ENCODE peak calls at places on chromosomes 5 and 9, in ten cellular contexts. H, F, Y, X, E, S, K, N, W and O are unnamed samples.

GRCh38 chr5:122458278-122458872 is 146.3 kb downstream of the SNCAIP start:
- DNase-seq in H (no peak), F (no peak), X (no peak), K (no peak), Y (no peak), W (no peak), S (peak; percentile 10), E (peak; percentile 23), N (no peak), O (peak; percentile 24)

GRCh38 chr5:83718195-83718825 is 2.3 kb downstream of the HAPLN1 start:
- DNase-seq in N (peak; percentile 51), X (no peak), E (peak; percentile 81), H (no peak), S (peak; percentile 36), F (peak; percentile 38), K (peak; percentile 68), W (no peak), Y (no peak), O (peak; percentile 55)

GRCh38 chr9:132946216-132946615 is 1.8 kb upstream of the TSC1 start:
- DNase-seq in Y (no peak), N (no peak), E (no peak), S (no peak), K (no peak), H (no peak), W (no peak), F (no peak), X (no peak), O (no peak)

GRCh38 chr9:121784706-121785426 is 133.4 kb downstream of the DAB2IP start:
- DNase-seq in X (no peak), H (no peak), E (no peak), W (no peak), K (no peak), F (no peak), Y (peak; percentile 80), N (no peak), S (no peak), O (no peak)

GRCh38 chr5:53360811-53361210 is 119.6 kb upstream of the FST start:
- DNase-seq in W (no peak), Y (no peak), E (peak; percentile 86), F (peak; percentile 53), S (no peak), K (peak; percentile 36), N (no peak), H (no peak), X (no peak), O (no peak)

GRCh38 chr5:116563909-116564308 is 10.7 kb downstream of the SEMA6A start:
- DNase-seq in X (no peak), K (no peak), S (no peak), N (no peak), W (no peak), F (no peak), E (no peak), Y (no peak), H (no peak), O (no peak)

GRCh38 chr9:35816708-35817107 is 1.9 kb upstream of the HINT2 start:
- DNase-seq in S (no peak), F (no peak), H (no peak), Y (no peak), N (no peak), W (no peak), E (no peak), X (no peak), K (no peak), O (no peak)

GRCh38 chr5:94777163-94777885 is 158.9 kb downstream of the SLF1 start:
- DNase-seq in W (no peak), K (no peak), H (no peak), Y (no peak), E (peak; percentile 35), S (no peak), N (no peak), X (no peak), F (no peak), O (no peak)

GRCh38 chr5:65762234-65762633 is 40.2 kb downstream of the NLN start:
- DNase-seq in F (no peak), N (no peak), E (no peak), W (no peak), X (no peak), Y (no peak), H (no peak), S (no peak), K (no peak), O (no peak)

GRCh38 chr5:143717400-143717799 is 94.6 kb upstream of the HMHB1 start:
- DNase-seq in F (no peak), K (peak; percentile 65), W (no peak), S (no peak), Y (no peak), H (no peak), N (no peak), X (no peak), E (peak; percentile 18), O (no peak)

GRCh38 chr9:131773911-131774379 is 34.1 kb upstream of the RAPGEF1 start:
- DNase-seq in F (peak; percentile 32), X (no peak), H (no peak), E (peak; percentile 72), Y (no peak), W (no peak), N (peak; percentile 89), S (peak; percentile 53), K (peak; percentile 63), O (peak; percentile 75)

GRCh38 chr5:156380846-156381245 is 53.9 kb downstream of the SGCD start:
- DNase-seq in H (no peak), F (no peak), X (peak; percentile 70), K (peak; percentile 12), N (no peak), E (peak; percentile 74), Y (no peak), W (no peak), S (no peak), O (no peak)

GRCh38 chr9:21591221-21592062 is 109.3 kb upstream of the IFNE start:
- DNase-seq in W (peak; percentile 67), N (no peak), E (peak; percentile 95), X (peak; percentile 82), K (peak; percentile 96), Y (peak; percentile 76), H (peak; percentile 13), S (peak; percentile 79), F (peak; percentile 91), O (no peak)

GRCh38 chr9:121538221-121538620 is 38.6 kb upstream of the GGTA1 start:
- DNase-seq in E (no peak), K (no peak), S (no peak), X (no peak), H (no peak), N (no peak), F (no peak), W (no peak), Y (no peak), O (no peak)

GRCh38 chr9:86043999-86044398 is 55.4 kb downstream of the GOLM1 start:
- DNase-seq in H (no peak), N (no peak), Y (no peak), S (no peak), W (no peak), K (no peak), E (peak; percentile 11), F (no peak), X (no peak), O (no peak)
- TF ChIP-seq CTCF in H (no peak), N (peak; percentile 8), Y (peak; percentile 35), S (no peak), W (no peak), K (no peak), E (no peak), F (no peak), X (no peak), O (no peak)

GRCh38 chr5:176817864-176818377 is 7.6 kb downstream of the UNC5A start:
- DNase-seq in W (no peak), X (no peak), Y (no peak), S (peak; percentile 49), N (peak; percentile 63), H (no peak), E (no peak), K (no peak), F (no peak), O (no peak)
- TF ChIP-seq CTCF in W (peak; percentile 9), X (no peak), Y (peak; percentile 77), S (peak; percentile 21), N (peak; percentile 38), H (peak; percentile 36), E (peak; percentile 39), K (peak; percentile 34), F (no peak), O (peak; percentile 25)

DNA sequence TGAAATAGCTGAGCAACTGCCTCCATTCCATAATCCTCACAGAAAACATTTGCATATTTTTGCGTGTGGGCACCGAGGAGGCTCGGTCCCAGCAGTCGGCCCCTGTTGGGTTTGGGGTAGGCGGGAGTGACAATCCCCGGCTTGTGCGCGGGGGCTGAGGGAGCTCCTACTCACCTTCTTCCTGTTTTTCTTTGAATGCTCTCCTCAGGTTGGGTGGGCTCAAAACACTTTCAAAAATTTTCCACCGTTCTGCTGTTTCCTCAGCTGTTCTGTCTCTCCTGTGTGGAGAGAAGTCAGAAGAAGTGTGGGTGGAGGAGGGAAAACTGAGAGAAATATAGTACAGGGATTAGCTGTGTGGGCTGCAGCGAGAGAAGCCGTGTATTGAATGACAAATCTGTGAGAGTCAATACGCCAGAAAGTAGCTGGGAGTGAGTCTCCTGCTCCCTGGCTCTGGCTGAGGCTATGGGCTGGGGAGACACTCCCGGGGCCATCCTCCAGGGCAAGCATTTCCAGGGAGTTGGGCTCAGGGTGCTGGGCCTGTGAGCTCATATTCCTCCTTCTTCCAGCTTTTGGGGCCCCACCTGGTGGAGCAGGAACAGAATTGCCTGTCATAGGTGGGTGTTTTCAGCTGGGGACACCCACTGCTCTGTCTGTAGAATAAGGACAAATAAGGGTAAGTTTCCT is 84.7 kb downstream of the CMYA5 start:
- DNase-seq in E (no peak), X (no peak), F (no peak), H (no peak), N (peak; percentile 26), Y (no peak), K (no peak), S (peak; percentile 28), W (no peak), O (peak; percentile 41)
- TF ChIP-seq CTCF in E (no peak), X (no peak), F (peak; percentile 34), H (peak; percentile 41), N (peak; percentile 26), Y (peak; percentile 40), K (peak; percentile 50), S (peak; percentile 46), W (peak; percentile 20), O (peak; percentile 48)

DNA sequence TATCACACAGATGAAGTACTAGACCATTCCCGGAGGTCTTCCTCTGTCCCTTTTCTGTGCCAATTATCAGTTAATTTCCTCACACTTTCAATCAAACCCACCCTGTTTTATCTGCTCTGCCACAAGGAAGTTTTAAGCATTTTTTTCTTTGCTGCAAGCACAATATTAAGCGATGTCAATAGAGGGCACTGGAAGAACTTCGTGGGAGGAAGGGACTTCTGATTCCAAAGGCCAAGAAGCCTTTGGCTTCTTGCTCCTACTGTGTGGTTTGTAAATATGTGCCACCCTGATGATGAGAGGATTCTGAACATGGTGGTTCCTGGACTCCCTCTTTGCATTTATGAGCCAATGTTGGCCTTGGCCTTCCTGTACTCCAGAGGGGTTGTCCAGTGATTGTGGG is 1712.5 kb upstream of the C9orf72 start:
- DNase-seq in N (no peak), F (no peak), Y (no peak), E (peak; percentile 3), X (no peak), W (no peak), K (no peak), S (no peak), H (no peak), O (no peak)
- TF ChIP-seq CTCF in N (no peak), F (no peak), Y (peak; percentile 13), E (peak; percentile 9), X (no peak), W (no peak), K (no peak), S (no peak), H (no peak), O (peak; percentile 19)